ENCODE peak calls at places on chromosomes 11 and 22, in six cellular contexts. One of them, this sample, is unnamed.

GRCh38 chr11:27237641-27238040 is 125.4 kb downstream of the CCDC34 start:
- DNase-seq in NAMALWA: no peak
- DNase-seq in NCI-H2029 treated with DMSO at 0.1 percent for 48 hours: no peak
- DNase-seq in activated B cell treated with CpG ODN at 0.5 μM for 24 hours: no peak
- DNase-seq in cardiac muscle cell: no peak
- DNase-seq in COLO829: no peak
- DNase-seq in this sample: no peak

GRCh38 chr11:7572001-7572712 is 58.4 kb downstream of the PPFIBP2 start:
- DNase-seq in activated B cell treated with CpG ODN at 0.5 μM for 24 hours: no peak
- DNase-seq in NAMALWA: no peak
- DNase-seq in NCI-H2029 treated with DMSO at 0.1 percent for 48 hours: no peak
- DNase-seq in COLO829: no peak
- DNase-seq in cardiac muscle cell: no peak
- DNase-seq in this sample: no peak

GRCh38 chr22:36373258-36373579 is 14.5 kb downstream of the MYH9 start:
- DNase-seq in NCI-H2029 treated with DMSO at 0.1 percent for 48 hours: peak; percentile 54
- DNase-seq in NAMALWA: no peak
- DNase-seq in activated B cell treated with CpG ODN at 0.5 μM for 24 hours: no peak
- DNase-seq in cardiac muscle cell: no peak
- DNase-seq in COLO829: no peak
- DNase-seq in this sample: no peak

GRCh38 chr11:18314794-18315523 is 7.0 kb downstream of the HPS5 start:
- DNase-seq in COLO829: no peak
- DNase-seq in activated B cell treated with CpG ODN at 0.5 μM for 24 hours: no peak
- DNase-seq in NCI-H2029 treated with DMSO at 0.1 percent for 48 hours: no peak
- DNase-seq in NAMALWA: no peak
- DNase-seq in cardiac muscle cell: peak; percentile 9
- DNase-seq in this sample: no peak

GRCh38 chr11:14320020-14320419 is 39.0 kb downstream of the RRAS2 start:
- DNase-seq in activated B cell treated with CpG ODN at 0.5 μM for 24 hours: no peak
- DNase-seq in NAMALWA: peak; percentile 54
- DNase-seq in COLO829: peak; percentile 13
- DNase-seq in cardiac muscle cell: no peak
- DNase-seq in NCI-H2029 treated with DMSO at 0.1 percent for 48 hours: no peak
- DNase-seq in this sample: no peak

GRCh38 chr22:42922374-42923177 is 65.5 kb upstream of the ARFGAP3 start:
- DNase-seq in activated B cell treated with CpG ODN at 0.5 μM for 24 hours: no peak
- DNase-seq in cardiac muscle cell: no peak
- DNase-seq in NCI-H2029 treated with DMSO at 0.1 percent for 48 hours: no peak
- DNase-seq in NAMALWA: no peak
- DNase-seq in COLO829: no peak
- DNase-seq in this sample: no peak

GRCh38 chr11:122717264-122717867 is 61.8 kb downstream of the UBASH3B start:
- DNase-seq in NCI-H2029 treated with DMSO at 0.1 percent for 48 hours: no peak
- DNase-seq in COLO829: no peak
- DNase-seq in cardiac muscle cell: no peak
- DNase-seq in NAMALWA: peak; percentile 72
- DNase-seq in activated B cell treated with CpG ODN at 0.5 μM for 24 hours: peak; percentile 38
- DNase-seq in this sample: no peak

GRCh38 chr11:119605137-119605675 is 123.8 kb downstream of the NECTIN1 start:
- DNase-seq in activated B cell treated with CpG ODN at 0.5 μM for 24 hours: no peak
- DNase-seq in COLO829: no peak
- DNase-seq in NCI-H2029 treated with DMSO at 0.1 percent for 48 hours: no peak
- DNase-seq in NAMALWA: no peak
- DNase-seq in cardiac muscle cell: no peak
- DNase-seq in this sample: no peak

GRCh38 chr11:72227316-72228228 is 3.0 kb downstream of the INPPL1 start:
- DNase-seq in cardiac muscle cell: no peak
- DNase-seq in COLO829: no peak
- DNase-seq in NCI-H2029 treated with DMSO at 0.1 percent for 48 hours: peak; percentile 89
- DNase-seq in activated B cell treated with CpG ODN at 0.5 μM for 24 hours: no peak
- DNase-seq in NAMALWA: no peak
- DNase-seq in this sample: peak; percentile 13

GRCh38 chr22:36384766-36385400 is 2.9 kb downstream of the MYH9 start:
- DNase-seq in COLO829: peak; percentile 54
- DNase-seq in NAMALWA: peak; percentile 65
- DNase-seq in NCI-H2029 treated with DMSO at 0.1 percent for 48 hours: no peak
- DNase-seq in activated B cell treated with CpG ODN at 0.5 μM for 24 hours: no peak
- DNase-seq in cardiac muscle cell: no peak
- DNase-seq in this sample: no peak

GRCh38 chr22:20395181-20395896 is 1.4 kb downstream of the ZNF74 start:
- DNase-seq in NAMALWA: no peak
- DNase-seq in NCI-H2029 treated with DMSO at 0.1 percent for 48 hours: no peak
- DNase-seq in cardiac muscle cell: no peak
- DNase-seq in activated B cell treated with CpG ODN at 0.5 μM for 24 hours: no peak
- DNase-seq in COLO829: no peak
- DNase-seq in this sample: no peak

GRCh38 chr11:70314730-70315129 is 44.2 kb downstream of the PPFIA1 start:
- DNase-seq in activated B cell treated with CpG ODN at 0.5 μM for 24 hours: peak; percentile 18
- DNase-seq in cardiac muscle cell: no peak
- DNase-seq in NAMALWA: no peak
- DNase-seq in COLO829: no peak
- DNase-seq in NCI-H2029 treated with DMSO at 0.1 percent for 48 hours: no peak
- DNase-seq in this sample: no peak

GRCh38 chr11:1796297-1797011 is 32.7 kb upstream of the CTSD start:
- DNase-seq in COLO829: no peak
- DNase-seq in NCI-H2029 treated with DMSO at 0.1 percent for 48 hours: no peak
- DNase-seq in activated B cell treated with CpG ODN at 0.5 μM for 24 hours: no peak
- DNase-seq in NAMALWA: no peak
- DNase-seq in cardiac muscle cell: no peak
- DNase-seq in this sample: no peak

GRCh38 chr11:112363527-112363926 is 102.9 kb upstream of the PLET1 start:
- DNase-seq in cardiac muscle cell: no peak
- DNase-seq in NAMALWA: no peak
- DNase-seq in NCI-H2029 treated with DMSO at 0.1 percent for 48 hours: no peak
- DNase-seq in COLO829: no peak
- DNase-seq in activated B cell treated with CpG ODN at 0.5 μM for 24 hours: no peak
- DNase-seq in this sample: peak; percentile 41

GRCh38 chr11:73838443-73839122 is 38.1 kb downstream of the COA4 start:
- DNase-seq in NCI-H2029 treated with DMSO at 0.1 percent for 48 hours: no peak
- DNase-seq in cardiac muscle cell: peak; percentile 74
- DNase-seq in activated B cell treated with CpG ODN at 0.5 μM for 24 hours: no peak
- DNase-seq in COLO829: no peak
- DNase-seq in NAMALWA: no peak
- DNase-seq in this sample: peak; percentile 51

GRCh38 chr11:75626692-75627536 is 41.9 kb downstream of the MAP6 start:
- DNase-seq in COLO829: no peak
- DNase-seq in NCI-H2029 treated with DMSO at 0.1 percent for 48 hours: no peak
- DNase-seq in NAMALWA: no peak
- DNase-seq in activated B cell treated with CpG ODN at 0.5 μM for 24 hours: no peak
- DNase-seq in cardiac muscle cell: no peak
- DNase-seq in this sample: no peak

GRCh38 chr11:75719089-75719638 is 1.5 kb downstream of the MOGAT2 start:
- DNase-seq in NAMALWA: no peak
- DNase-seq in cardiac muscle cell: peak; percentile 35
- DNase-seq in activated B cell treated with CpG ODN at 0.5 μM for 24 hours: no peak
- DNase-seq in COLO829: no peak
- DNase-seq in NCI-H2029 treated with DMSO at 0.1 percent for 48 hours: no peak
- DNase-seq in this sample: no peak

GRCh38 chr22:33524511-33525270 is 395.6 kb downstream of the LARGE1 start:
- DNase-seq in activated B cell treated with CpG ODN at 0.5 μM for 24 hours: no peak
- DNase-seq in COLO829: no peak
- DNase-seq in NCI-H2029 treated with DMSO at 0.1 percent for 48 hours: no peak
- DNase-seq in cardiac muscle cell: no peak
- DNase-seq in NAMALWA: no peak
- DNase-seq in this sample: no peak

GRCh38 chr11:34214961-34215805 is 109.8 kb downstream of the NAT10 start:
- DNase-seq in cardiac muscle cell: no peak
- DNase-seq in NCI-H2029 treated with DMSO at 0.1 percent for 48 hours: no peak
- DNase-seq in COLO829: peak; percentile 49
- DNase-seq in NAMALWA: no peak
- DNase-seq in activated B cell treated with CpG ODN at 0.5 μM for 24 hours: peak; percentile 30
- DNase-seq in this sample: no peak

GRCh38 chr11:65777821-65778361 is 2.9 kb downstream of the AP5B1 start:
- DNase-seq in activated B cell treated with CpG ODN at 0.5 μM for 24 hours: no peak
- DNase-seq in COLO829: no peak
- DNase-seq in cardiac muscle cell: no peak
- DNase-seq in NCI-H2029 treated with DMSO at 0.1 percent for 48 hours: no peak
- DNase-seq in NAMALWA: no peak
- DNase-seq in this sample: no peak

GRCh38 chr11:72838691-72839305 is 24.6 kb downstream of the ATG16L2 start:
- DNase-seq in NAMALWA: no peak
- DNase-seq in cardiac muscle cell: no peak
- DNase-seq in NCI-H2029 treated with DMSO at 0.1 percent for 48 hours: no peak
- DNase-seq in activated B cell treated with CpG ODN at 0.5 μM for 24 hours: no peak
- DNase-seq in COLO829: no peak
- DNase-seq in this sample: no peak

GRCh38 chr22:23070418-23071162 is at the start of gene GNAZ:
- DNase-seq in cardiac muscle cell: peak; percentile 30
- DNase-seq in COLO829: no peak
- DNase-seq in NAMALWA: peak; percentile 46
- DNase-seq in NCI-H2029 treated with DMSO at 0.1 percent for 48 hours: no peak
- DNase-seq in activated B cell treated with CpG ODN at 0.5 μM for 24 hours: peak; percentile 57
- DNase-seq in this sample: no peak

GRCh38 chr11:72072348-72072747 is 8.0 kb downstream of the NUMA1 start:
- DNase-seq in NAMALWA: peak; percentile 60
- DNase-seq in NCI-H2029 treated with DMSO at 0.1 percent for 48 hours: no peak
- DNase-seq in activated B cell treated with CpG ODN at 0.5 μM for 24 hours: no peak
- DNase-seq in cardiac muscle cell: no peak
- DNase-seq in COLO829: peak; percentile 57
- DNase-seq in this sample: peak; percentile 58

GRCh38 chr11:62856333-62856910 is 17.0 kb upstream of the WDR74 start:
- DNase-seq in activated B cell treated with CpG ODN at 0.5 μM for 24 hours: no peak
- DNase-seq in NAMALWA: peak; percentile 52
- DNase-seq in cardiac muscle cell: no peak
- DNase-seq in NCI-H2029 treated with DMSO at 0.1 percent for 48 hours: no peak
- DNase-seq in COLO829: no peak
- DNase-seq in this sample: no peak

GRCh38 chr11:113577356-113578163 is 102.4 kb upstream of the DRD2 start:
- DNase-seq in activated B cell treated with CpG ODN at 0.5 μM for 24 hours: no peak
- DNase-seq in NAMALWA: no peak
- DNase-seq in COLO829: no peak
- DNase-seq in cardiac muscle cell: no peak
- DNase-seq in NCI-H2029 treated with DMSO at 0.1 percent for 48 hours: peak; percentile 64
- DNase-seq in this sample: no peak

GRCh38 chr22:26949193-26949592 is 291.8 kb downstream of the MIAT start:
- DNase-seq in NCI-H2029 treated with DMSO at 0.1 percent for 48 hours: no peak
- DNase-seq in NAMALWA: peak; percentile 29
- DNase-seq in COLO829: no peak
- DNase-seq in activated B cell treated with CpG ODN at 0.5 μM for 24 hours: no peak
- DNase-seq in cardiac muscle cell: peak; percentile 82
- DNase-seq in this sample: peak; percentile 39

GRCh38 chr11:32610926-32611325 is 27.3 kb downstream of the EIF3M start:
- DNase-seq in NAMALWA: no peak
- DNase-seq in activated B cell treated with CpG ODN at 0.5 μM for 24 hours: no peak
- DNase-seq in COLO829: no peak
- DNase-seq in cardiac muscle cell: no peak
- DNase-seq in NCI-H2029 treated with DMSO at 0.1 percent for 48 hours: no peak
- DNase-seq in this sample: no peak

GRCh38 chr11:112590778-112591177 is 330.1 kb upstream of the PLET1 start:
- DNase-seq in activated B cell treated with CpG ODN at 0.5 μM for 24 hours: no peak
- DNase-seq in NAMALWA: no peak
- DNase-seq in COLO829: no peak
- DNase-seq in NCI-H2029 treated with DMSO at 0.1 percent for 48 hours: no peak
- DNase-seq in cardiac muscle cell: no peak
- DNase-seq in this sample: no peak

GRCh38 chr11:55707029-55707428 is 45.0 kb downstream of the OR4C6 start:
- DNase-seq in NAMALWA: peak; percentile 66
- DNase-seq in COLO829: peak; percentile 39
- DNase-seq in activated B cell treated with CpG ODN at 0.5 μM for 24 hours: no peak
- DNase-seq in cardiac muscle cell: no peak
- DNase-seq in NCI-H2029 treated with DMSO at 0.1 percent for 48 hours: peak; percentile 7
- DNase-seq in this sample: peak; percentile 11

GRCh38 chr22:25388866-25389540 is 169.6 kb downstream of the CRYBB2 start:
- DNase-seq in NAMALWA: no peak
- DNase-seq in activated B cell treated with CpG ODN at 0.5 μM for 24 hours: no peak
- DNase-seq in COLO829: peak; percentile 89
- DNase-seq in cardiac muscle cell: no peak
- DNase-seq in NCI-H2029 treated with DMSO at 0.1 percent for 48 hours: no peak
- DNase-seq in this sample: no peak

GRCh38 chr11:64063741-64064140 is 28.0 kb downstream of the FLRT1 start:
- DNase-seq in NAMALWA: no peak
- DNase-seq in NCI-H2029 treated with DMSO at 0.1 percent for 48 hours: no peak
- DNase-seq in activated B cell treated with CpG ODN at 0.5 μM for 24 hours: no peak
- DNase-seq in COLO829: no peak
- DNase-seq in cardiac muscle cell: no peak
- DNase-seq in this sample: no peak

GRCh38 chr11:128465946-128466688 is 121.2 kb downstream of the ETS1 start:
- DNase-seq in COLO829: no peak
- DNase-seq in NAMALWA: no peak
- DNase-seq in cardiac muscle cell: no peak
- DNase-seq in activated B cell treated with CpG ODN at 0.5 μM for 24 hours: no peak
- DNase-seq in NCI-H2029 treated with DMSO at 0.1 percent for 48 hours: no peak
- DNase-seq in this sample: no peak

GRCh38 chr11:6635082-6635932 is 16.1 kb upstream of the TPP1 start:
- DNase-seq in COLO829: peak; percentile 70
- DNase-seq in cardiac muscle cell: no peak
- DNase-seq in NCI-H2029 treated with DMSO at 0.1 percent for 48 hours: no peak
- DNase-seq in activated B cell treated with CpG ODN at 0.5 μM for 24 hours: no peak
- DNase-seq in NAMALWA: no peak
- DNase-seq in this sample: peak; percentile 51

GRCh38 chr11:120682026-120682649 is 170.6 kb downstream of the GRIK4 start:
- DNase-seq in NCI-H2029 treated with DMSO at 0.1 percent for 48 hours: no peak
- DNase-seq in cardiac muscle cell: no peak
- DNase-seq in NAMALWA: no peak
- DNase-seq in COLO829: no peak
- DNase-seq in activated B cell treated with CpG ODN at 0.5 μM for 24 hours: no peak
- DNase-seq in this sample: no peak

GRCh38 chr11:9651899-9652748 is 11.8 kb upstream of the SWAP70 start:
- DNase-seq in NAMALWA: no peak
- DNase-seq in cardiac muscle cell: no peak
- DNase-seq in COLO829: no peak
- DNase-seq in activated B cell treated with CpG ODN at 0.5 μM for 24 hours: no peak
- DNase-seq in NCI-H2029 treated with DMSO at 0.1 percent for 48 hours: no peak
- DNase-seq in this sample: no peak

GRCh38 chr22:39243443-39244072 is 1.2 kb downstream of the PDGFB start:
- DNase-seq in activated B cell treated with CpG ODN at 0.5 μM for 24 hours: no peak
- DNase-seq in NAMALWA: no peak
- DNase-seq in cardiac muscle cell: no peak
- DNase-seq in NCI-H2029 treated with DMSO at 0.1 percent for 48 hours: no peak
- DNase-seq in COLO829: no peak
- DNase-seq in this sample: no peak

This sample was measured in AG08396.